ENCODE peak calls at places on chromosomes 6 and 20, in seven cellular contexts. N, W, G, Z, E, A and X are unnamed samples.

GRCh38 chr6:21281366-21281765 is 312.2 kb upstream of the SOX4 start:
- DNase-seq in N (no peak), W (no peak), G (no peak), Z (no peak), E (no peak), A (no peak), X (no peak)

GRCh38 chr6:138397128-138397814 is 6.8 kb upstream of the HEBP2 start:
- DNase-seq in N (no peak), W (no peak), G (peak), Z (no peak), E (peak), A (no peak), X (no peak)

GRCh38 chr6:142945446-142946180 is 637 bp upstream of the HIVEP2 start:
- DNase-seq in N (no peak), W (peak), G (no peak), Z (no peak), E (peak), A (no peak), X (peak)

GRCh38 chr20:34604980-34605788 is 46.7 kb downstream of the MAP1LC3A start:
- DNase-seq in N (peak), W (no peak), G (no peak), Z (no peak), E (no peak), A (no peak), X (no peak)

GRCh38 chr6:34350937-34351217 is 41.6 kb downstream of the NUDT3 start:
- DNase-seq in N (no peak), W (no peak), G (no peak), Z (no peak), E (no peak), A (no peak), X (no peak)

GRCh38 chr6:163387317-163387716 is 27.2 kb upstream of the QKI start:
- DNase-seq in N (no peak), W (no peak), G (no peak), Z (no peak), E (no peak), A (no peak), X (no peak)

GRCh38 chr6:108714012-108714773 is 134.0 kb upstream of the ARMC2 start:
- DNase-seq in N (peak), W (no peak), G (no peak), Z (no peak), E (no peak), A (peak), X (no peak)

GRCh38 chr20:47749367-47749766 is 35.9 kb downstream of the SULF2 start:
- DNase-seq in N (no peak), W (no peak), G (no peak), Z (no peak), E (no peak), A (peak), X (no peak)

GRCh38 chr6:169188051-169188863 is 65.4 kb downstream of the THBS2 start:
- DNase-seq in N (peak), W (no peak), G (no peak), Z (no peak), E (no peak), A (no peak), X (no peak)

GRCh38 chr6:37083243-37084138 is 78.0 kb downstream of the FGD2 start:
- DNase-seq in N (no peak), W (peak), G (peak), Z (no peak), E (no peak), A (peak), X (no peak)

GRCh38 chr6:40860443-40860842 is 178.6 kb downstream of the UNC5CL start:
- DNase-seq in N (no peak), W (no peak), G (no peak), Z (peak), E (no peak), A (no peak), X (no peak)

GRCh38 chr20:1505871-1506270 is 14.7 kb upstream of the SIRPB2 start:
- DNase-seq in N (no peak), W (no peak), G (no peak), Z (no peak), E (no peak), A (no peak), X (no peak)

GRCh38 chr6:139839506-139840156 is 465.2 kb upstream of the CITED2 start:
- DNase-seq in N (no peak), W (peak), G (peak), Z (no peak), E (no peak), A (peak), X (no peak)

GRCh38 chr6:14286144-14286543 is 168.6 kb downstream of the CD83 start:
- DNase-seq in N (peak), W (no peak), G (no peak), Z (no peak), E (no peak), A (peak), X (no peak)

GRCh38 chr6:83127976-83128375 is 60.5 kb downstream of the DOP1A start:
- DNase-seq in N (no peak), W (no peak), G (no peak), Z (no peak), E (no peak), A (no peak), X (no peak)

GRCh38 chr6:11484441-11484840 is 53.1 kb upstream of the TMEM170B start:
- DNase-seq in N (no peak), W (no peak), G (no peak), Z (no peak), E (no peak), A (no peak), X (no peak)

GRCh38 chr6:3346476-3346875 is 87.7 kb downstream of the PSMG4 start:
- DNase-seq in N (no peak), W (no peak), G (no peak), Z (no peak), E (no peak), A (no peak), X (no peak)

GRCh38 chr6:38262041-38262440 is 377.7 kb downstream of the BTBD9 start:
- DNase-seq in N (peak), W (no peak), G (no peak), Z (no peak), E (peak), A (no peak), X (no peak)

GRCh38 chr20:48617481-48617880 is 210.3 kb downstream of the PREX1 start:
- DNase-seq in N (no peak), W (no peak), G (peak), Z (no peak), E (no peak), A (no peak), X (no peak)

GRCh38 chr20:63580796-63581461 is 6.9 kb upstream of the HELZ2 start:
- DNase-seq in N (peak), W (peak), G (no peak), Z (no peak), E (peak), A (peak), X (peak)

GRCh38 chr20:11117808-11118528 is 444.2 kb upstream of the JAG1 start:
- DNase-seq in N (peak), W (no peak), G (no peak), Z (no peak), E (no peak), A (no peak), X (no peak)

GRCh38 chr6:30914854-30915590 is 984 bp downstream of the VARS2 start:
- DNase-seq in N (no peak), W (no peak), G (peak), Z (no peak), E (peak), A (no peak), X (no peak)

GRCh38 chr6:85641522-85641915 is 1.2 kb downstream of the SYNCRIP start:
- DNase-seq in N (no peak), W (no peak), G (no peak), Z (no peak), E (no peak), A (no peak), X (no peak)

GRCh38 chr6:43702522-43703440 is 15.2 kb upstream of the MRPS18A start:
- DNase-seq in N (peak), W (no peak), G (peak), Z (peak), E (peak), A (peak), X (peak)

GRCh38 chr6:106005013-106005412 is 81.1 kb upstream of the PRDM1 start:
- DNase-seq in N (no peak), W (no peak), G (no peak), Z (no peak), E (no peak), A (no peak), X (no peak)

GRCh38 chr20:30816182-30816645 is 441.2 kb upstream of the DEFB115 start:
- DNase-seq in N (no peak), W (no peak), G (peak), Z (no peak), E (no peak), A (no peak), X (no peak)

GRCh38 chr6:149316108-149316727 is 1.3 kb upstream of the TAB2 start:
- DNase-seq in N (no peak), W (no peak), G (no peak), Z (no peak), E (no peak), A (no peak), X (no peak)

GRCh38 chr6:151443911-151444621 is 7.9 kb downstream of the RMND1 start:
- DNase-seq in N (no peak), W (no peak), G (no peak), Z (no peak), E (no peak), A (no peak), X (no peak)

GRCh38 chr6:106098383-106099234 is 12.5 kb downstream of the PRDM1 start:
- DNase-seq in N (no peak), W (no peak), G (no peak), Z (no peak), E (no peak), A (no peak), X (peak)

GRCh38 chr20:10357974-10358373 is 76.0 kb downstream of the MKKS start:
- DNase-seq in N (no peak), W (no peak), G (no peak), Z (peak), E (no peak), A (no peak), X (peak)